ENCODE peak calls at places on chromosomes 7 and 10, in six cellular contexts. One of them, this sample, is unnamed.
A peak's percentile ranks its signal among the peaks of the same experiment; 100 is the strongest.

GRCh38 chr7:51188987-51189386 is 127.6 kb downstream of the COBL start:
- DNase-seq in IMR-90: no peak
- DNase-seq in H9: no peak
- DNase-seq in neuronal stem cell: no peak
- DNase-seq in mesenchymal stem cell: no peak
- DNase-seq in H1: no peak
- DNase-seq in this sample: no peak

GRCh38 chr7:69949195-69949594 is 350.9 kb downstream of the AUTS2 start:
- DNase-seq in IMR-90: no peak
- DNase-seq in H9: no peak
- DNase-seq in neuronal stem cell: no peak
- DNase-seq in mesenchymal stem cell: no peak
- DNase-seq in H1: no peak
- DNase-seq in this sample: no peak

GRCh38 chr7:47087866-47088265 is 494.0 kb downstream of the TNS3 start:
- DNase-seq in IMR-90: peak; percentile 61
- DNase-seq in H9: no peak
- DNase-seq in neuronal stem cell: no peak
- DNase-seq in mesenchymal stem cell: no peak
- DNase-seq in H1: no peak
- DNase-seq in this sample: no peak

GRCh38 chr7:112211348-112211907 is 4.9 kb downstream of the ZNF277 start:
- DNase-seq in IMR-90: peak; percentile 63
- DNase-seq in H9: no peak
- DNase-seq in neuronal stem cell: no peak
- DNase-seq in mesenchymal stem cell: peak; percentile 42
- DNase-seq in H1: no peak
- DNase-seq in this sample: no peak

GRCh38 chr7:322111-322671 is 32.2 kb downstream of the FOXL3 start:
- DNase-seq in IMR-90: peak; percentile 3
- DNase-seq in H9: peak; percentile 85
- DNase-seq in neuronal stem cell: peak; percentile 74
- DNase-seq in mesenchymal stem cell: peak; percentile 28
- DNase-seq in H1: peak; percentile 27
- DNase-seq in this sample: peak; percentile 75

GRCh38 chr7:41624818-41625217 is 78.1 kb downstream of the INHBA start:
- DNase-seq in IMR-90: peak; percentile 69
- DNase-seq in H9: no peak
- DNase-seq in neuronal stem cell: no peak
- DNase-seq in mesenchymal stem cell: peak; percentile 59
- DNase-seq in H1: no peak
- DNase-seq in this sample: no peak

GRCh38 chr10:34001087-34001580 is 666.7 kb upstream of the NRP1 start:
- DNase-seq in IMR-90: no peak
- DNase-seq in H9: no peak
- DNase-seq in neuronal stem cell: no peak
- DNase-seq in mesenchymal stem cell: no peak
- DNase-seq in H1: no peak
- DNase-seq in this sample: peak; percentile 1

GRCh38 chr10:61159253-61159652 is 215.3 kb upstream of the RHOBTB1 start:
- DNase-seq in IMR-90: peak; percentile 43
- DNase-seq in H9: no peak
- DNase-seq in neuronal stem cell: no peak
- DNase-seq in mesenchymal stem cell: no peak
- DNase-seq in H1: no peak
- DNase-seq in this sample: no peak

GRCh38 chr10:74650613-74651012 is 175.8 kb upstream of the KAT6B start:
- DNase-seq in IMR-90: no peak
- DNase-seq in H9: no peak
- DNase-seq in neuronal stem cell: no peak
- DNase-seq in mesenchymal stem cell: no peak
- DNase-seq in H1: no peak
- DNase-seq in this sample: no peak

GRCh38 chr7:22393825-22394458 is 37.0 kb upstream of the RAPGEF5 start:
- DNase-seq in IMR-90: peak; percentile 48
- DNase-seq in H9: no peak
- DNase-seq in neuronal stem cell: no peak
- DNase-seq in mesenchymal stem cell: no peak
- DNase-seq in H1: no peak
- DNase-seq in this sample: no peak

GRCh38 chr7:151623766-151624165 is 104.1 kb upstream of the RHEB start:
- DNase-seq in IMR-90: peak; percentile 53
- DNase-seq in H9: no peak
- DNase-seq in neuronal stem cell: no peak
- DNase-seq in mesenchymal stem cell: no peak
- DNase-seq in H1: no peak
- DNase-seq in this sample: no peak

DNA sequence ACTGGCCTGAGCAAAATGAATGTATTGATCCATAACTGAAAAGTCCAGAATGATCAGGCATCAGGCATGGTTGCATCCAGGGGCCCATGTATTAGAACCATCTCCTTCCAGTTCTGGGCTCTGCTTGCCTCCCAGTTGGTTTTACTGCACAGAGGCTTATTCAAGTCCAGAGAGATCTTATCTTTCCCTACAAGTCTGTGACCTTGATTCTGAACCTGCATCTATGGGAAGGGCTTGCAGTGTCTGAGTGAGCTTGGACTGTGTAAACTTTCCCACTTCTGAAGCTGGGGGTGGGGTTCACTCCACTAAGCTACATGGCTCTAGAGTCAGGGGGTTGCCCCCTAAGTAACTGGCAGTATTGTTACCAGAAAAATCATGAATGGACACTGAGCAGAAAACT is 136.2 kb downstream of the TCF7L2 start:
- DNase-seq in IMR-90: no peak
- DNase-seq in H9: no peak
- DNase-seq in neuronal stem cell: no peak
- DNase-seq in mesenchymal stem cell: peak; percentile 69
- DNase-seq in H1: no peak
- DNase-seq in this sample: no peak
- H2BK120ac ChIP-seq in IMR-90: peak overlapping the region; percentile 86
- H2BK120ac ChIP-seq in H9: no peak overlapping the region
- H2BK120ac ChIP-seq in neuronal stem cell: no peak overlapping the region
- H2BK120ac ChIP-seq in mesenchymal stem cell: peak overlapping the region; percentile 50
- H2BK120ac ChIP-seq in H1: no peak overlapping the region
- H2BK120ac ChIP-seq in this sample: no peak overlapping the region

GRCh38 chr10:23094786-23095403 is 484 bp upstream of the MSRB2 start:
- DNase-seq in IMR-90: peak; percentile 4
- DNase-seq in H9: no peak
- DNase-seq in neuronal stem cell: no peak
- DNase-seq in mesenchymal stem cell: peak; percentile 57
- DNase-seq in H1: no peak
- DNase-seq in this sample: peak; percentile 12
- H2AFZ ChIP-seq in IMR-90: peak overlapping the region; percentile 88
- H2AFZ ChIP-seq in H9: no peak overlapping the region
- H2AFZ ChIP-seq in neuronal stem cell: peak overlapping the region; percentile 87
- H2AFZ ChIP-seq in mesenchymal stem cell: no peak overlapping the region
- H2AFZ ChIP-seq in H1: peak overlapping the region; percentile 70
- H2AFZ ChIP-seq in this sample: no peak overlapping the region

GRCh38 chr7:125253454-125254182 is 324.0 kb upstream of the POT1 start:
- DNase-seq in IMR-90: no peak
- DNase-seq in H9: no peak
- DNase-seq in neuronal stem cell: no peak
- DNase-seq in mesenchymal stem cell: peak; percentile 6
- DNase-seq in H1: no peak
- DNase-seq in this sample: peak; percentile 41

GRCh38 chr7:125257617-125258016 is 328.0 kb upstream of the POT1 start:
- DNase-seq in IMR-90: no peak
- DNase-seq in H9: no peak
- DNase-seq in neuronal stem cell: no peak
- DNase-seq in mesenchymal stem cell: no peak
- DNase-seq in H1: no peak
- DNase-seq in this sample: no peak

GRCh38 chr7:125254521-125254920 is 324.9 kb upstream of the POT1 start:
- DNase-seq in IMR-90: no peak
- DNase-seq in H9: no peak
- DNase-seq in neuronal stem cell: no peak
- DNase-seq in mesenchymal stem cell: no peak
- DNase-seq in H1: no peak
- DNase-seq in this sample: no peak

GRCh38 chr7:125256446-125256845 is 326.8 kb upstream of the POT1 start:
- DNase-seq in IMR-90: no peak
- DNase-seq in H9: no peak
- DNase-seq in neuronal stem cell: no peak
- DNase-seq in mesenchymal stem cell: no peak
- DNase-seq in H1: no peak
- DNase-seq in this sample: no peak

GRCh38 chr7:125255793-125256192 is 326.2 kb upstream of the POT1 start:
- DNase-seq in IMR-90: no peak
- DNase-seq in H9: no peak
- DNase-seq in neuronal stem cell: no peak
- DNase-seq in mesenchymal stem cell: no peak
- DNase-seq in H1: no peak
- DNase-seq in this sample: no peak
- H2BK120ac ChIP-seq in IMR-90: no peak overlapping the region
- H2BK120ac ChIP-seq in H9: no peak overlapping the region
- H2BK120ac ChIP-seq in neuronal stem cell: no peak overlapping the region
- H2BK120ac ChIP-seq in mesenchymal stem cell: no peak overlapping the region
- H2BK120ac ChIP-seq in H1: no peak overlapping the region
- H2BK120ac ChIP-seq in this sample: no peak overlapping the region

GRCh38 chr10:66822801-66823200 is 103.0 kb upstream of the LRRTM3 start:
- DNase-seq in IMR-90: no peak
- DNase-seq in H9: peak; percentile 34
- DNase-seq in neuronal stem cell: peak; percentile 51
- DNase-seq in mesenchymal stem cell: no peak
- DNase-seq in H1: no peak
- DNase-seq in this sample: no peak

GRCh38 chr10:66828957-66829356 is 96.9 kb upstream of the LRRTM3 start:
- DNase-seq in IMR-90: peak; percentile 25
- DNase-seq in H9: no peak
- DNase-seq in neuronal stem cell: no peak
- DNase-seq in mesenchymal stem cell: no peak
- DNase-seq in H1: no peak
- DNase-seq in this sample: no peak

GRCh38 chr10:66823301-66823700 is 102.5 kb upstream of the LRRTM3 start:
- DNase-seq in IMR-90: no peak
- DNase-seq in H9: no peak
- DNase-seq in neuronal stem cell: no peak
- DNase-seq in mesenchymal stem cell: no peak
- DNase-seq in H1: no peak
- DNase-seq in this sample: no peak

GRCh38 chr10:66833023-66833422 is 92.8 kb upstream of the LRRTM3 start:
- DNase-seq in IMR-90: no peak
- DNase-seq in H9: no peak
- DNase-seq in neuronal stem cell: no peak
- DNase-seq in mesenchymal stem cell: no peak
- DNase-seq in H1: no peak
- DNase-seq in this sample: no peak

DNA sequence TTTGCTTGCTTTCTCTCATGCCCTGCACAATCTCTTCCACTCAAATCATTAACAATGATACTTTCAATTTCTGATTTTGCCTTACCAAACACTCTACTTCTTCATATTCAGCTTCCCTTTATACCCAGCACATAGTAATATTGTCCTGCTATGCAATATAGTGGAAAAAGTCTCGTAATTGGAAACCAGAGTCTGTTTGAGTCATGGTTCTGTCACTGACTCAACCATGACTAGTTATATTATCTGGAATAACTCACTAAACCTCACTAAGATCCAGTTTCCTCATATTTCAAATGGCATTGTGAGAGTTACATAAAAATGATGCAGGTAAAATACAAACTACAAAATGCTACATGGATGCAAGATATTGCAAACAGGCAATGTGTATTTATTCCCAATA is 98.5 kb upstream of the LRRTM3 start:
- DNase-seq in IMR-90: peak; percentile 74
- DNase-seq in H9: no peak
- DNase-seq in neuronal stem cell: no peak
- DNase-seq in mesenchymal stem cell: peak; percentile 18
- DNase-seq in H1: no peak
- DNase-seq in this sample: no peak
- H2AFZ ChIP-seq in IMR-90: no peak overlapping the region
- H2AFZ ChIP-seq in H9: no peak overlapping the region
- H2AFZ ChIP-seq in neuronal stem cell: no peak overlapping the region
- H2AFZ ChIP-seq in mesenchymal stem cell: no peak overlapping the region
- H2AFZ ChIP-seq in H1: no peak overlapping the region
- H2AFZ ChIP-seq in this sample: no peak overlapping the region

GRCh38 chr7:56053993-56054392 is 2.4 kb downstream of the CCT6A start:
- DNase-seq in IMR-90: no peak
- DNase-seq in H9: no peak
- DNase-seq in neuronal stem cell: no peak
- DNase-seq in mesenchymal stem cell: no peak
- DNase-seq in H1: no peak
- DNase-seq in this sample: no peak

GRCh38 chr7:56051053-56051338 is 248 bp downstream of the PSPH start:
- DNase-seq in IMR-90: no peak
- DNase-seq in H9: no peak
- DNase-seq in neuronal stem cell: no peak
- DNase-seq in mesenchymal stem cell: no peak
- DNase-seq in H1: no peak
- DNase-seq in this sample: peak; percentile 46

GRCh38 chr7:56048245-56048644 is 3.0 kb downstream of the PSPH start:
- DNase-seq in IMR-90: no peak
- DNase-seq in H9: no peak
- DNase-seq in neuronal stem cell: no peak
- DNase-seq in mesenchymal stem cell: no peak
- DNase-seq in H1: no peak
- DNase-seq in this sample: no peak

GRCh38 chr7:56053379-56053778 is 1.8 kb downstream of the CCT6A start:
- DNase-seq in IMR-90: no peak
- DNase-seq in H9: no peak
- DNase-seq in neuronal stem cell: no peak
- DNase-seq in mesenchymal stem cell: no peak
- DNase-seq in H1: no peak
- DNase-seq in this sample: no peak

DNA sequence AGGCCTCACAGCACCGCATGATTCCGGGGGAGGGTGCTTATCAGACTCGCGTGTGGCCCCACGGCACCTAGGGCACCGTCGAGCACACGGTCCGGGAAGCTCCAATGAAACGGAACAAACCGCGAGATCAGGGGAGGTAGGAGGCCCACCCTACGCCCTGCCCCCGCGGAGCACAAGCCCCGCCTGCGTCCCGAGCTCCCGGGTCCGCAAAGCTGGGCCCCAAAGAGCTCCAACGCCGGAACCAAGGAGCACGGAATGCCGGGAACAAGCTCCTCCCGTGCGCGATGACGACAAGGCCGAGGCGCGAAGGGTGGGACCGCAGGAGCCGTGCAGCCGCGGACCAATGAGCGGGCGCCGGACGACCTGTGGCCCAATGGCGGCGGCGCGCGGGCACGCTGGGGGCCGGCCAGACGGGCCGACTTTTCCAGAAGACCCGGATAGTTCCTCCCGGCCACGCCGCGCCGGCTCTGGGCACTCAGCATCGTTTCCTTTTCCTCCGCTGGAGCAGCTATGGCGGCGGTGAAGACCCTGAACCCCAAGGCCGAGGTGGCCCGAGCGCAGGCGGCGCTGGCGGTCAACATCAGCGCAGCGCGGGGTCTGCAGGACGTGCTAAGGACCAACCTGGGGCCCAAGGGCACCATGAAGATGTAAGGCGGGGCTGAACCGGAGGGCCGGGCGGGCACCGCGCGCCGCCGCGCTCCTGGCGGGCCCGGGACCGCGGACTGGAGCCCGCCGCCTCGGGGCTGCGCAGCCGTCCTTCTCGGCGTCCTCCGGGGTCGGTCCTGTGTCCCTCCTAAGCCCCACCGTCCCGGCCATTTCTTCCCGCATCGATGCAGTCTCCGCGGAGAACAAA is at the start of the genes CCT6A and PSPH:
- DNase-seq in IMR-90: peak; percentile 98
- DNase-seq in H9: peak; percentile 98
- DNase-seq in neuronal stem cell: peak; percentile 95
- DNase-seq in mesenchymal stem cell: peak; percentile 99
- DNase-seq in H1: peak; percentile 95
- DNase-seq in this sample: peak; percentile 99
- H2BK120ac ChIP-seq in IMR-90: peak within 1 kb of the TSS; percentile 45
- H2BK120ac ChIP-seq in H9: no peak within 1 kb of the TSS
- H2BK120ac ChIP-seq in neuronal stem cell: peak within 1 kb of the TSS; percentile 82
- H2BK120ac ChIP-seq in mesenchymal stem cell: peak within 1 kb of the TSS; percentile 75
- H2BK120ac ChIP-seq in H1: no peak within 1 kb of the TSS
- H2BK120ac ChIP-seq in this sample: peak within 1 kb of the TSS; percentile 75

GRCh38 chr10:95289921-95290421 is 832 bp downstream of the PDLIM1 start:
- DNase-seq in IMR-90: no peak
- DNase-seq in H9: no peak
- DNase-seq in neuronal stem cell: no peak
- DNase-seq in mesenchymal stem cell: no peak
- DNase-seq in H1: no peak
- DNase-seq in this sample: peak; percentile 13
- H2AFZ ChIP-seq in IMR-90: peak overlapping the region; percentile 95
- H2AFZ ChIP-seq in H9: no peak overlapping the region
- H2AFZ ChIP-seq in neuronal stem cell: peak overlapping the region; percentile 94
- H2AFZ ChIP-seq in mesenchymal stem cell: no peak overlapping the region
- H2AFZ ChIP-seq in H1: no peak overlapping the region
- H2AFZ ChIP-seq in this sample: peak overlapping the region; percentile 99

This sample was measured in trophoblast cell.